ENCODE peak calls at places on chromosomes 2 and 18, in four cellular contexts. U is activated CD8-positive, alpha-beta memory T cell treated with anti-CD3 and anti-CD28 coated beads, Interleukin-2, amount 10 ng/mL, durations not matched to agents 7 days and 5 days; Z is T-helper 1 cell; C is NCI-H2029 treated with DMSO at 0.1 percent for 48 hours. E is an unnamed sample.

GRCh38 chr2:232137346-232137745 is 175.8 kb downstream of the DIS3L2 start:
- DNase-seq in U (no peak), Z (no peak), C (no peak), E (no peak)

GRCh38 chr18:34639662-34640061 is 70.4 kb upstream of the DTNA start:
- DNase-seq in U (no peak), Z (no peak), C (no peak), E (no peak)

GRCh38 chr2:144426981-144427479 is 92.9 kb downstream of the ZEB2 start:
- DNase-seq in U (no peak), Z (no peak), C (no peak), E (no peak)

GRCh38 chr18:53838796-53839195 is 385.7 kb downstream of the MBD2 start:
- DNase-seq in U (no peak), Z (no peak), C (no peak), E (no peak)

GRCh38 chr2:88737385-88737784 is 45.9 kb downstream of the RPIA start:
- DNase-seq in U (no peak), Z (no peak), C (no peak), E (no peak)

GRCh38 chr2:8532408-8532807 is 149.4 kb upstream of the ID2 start:
- DNase-seq in U (no peak), Z (no peak), C (no peak), E (no peak)

GRCh38 chr2:98744595-98744994 is 13.7 kb upstream of the MGAT4A start:
- DNase-seq in U (no peak), Z (no peak), C (no peak), E (no peak)

GRCh38 chr2:108562274-108562673 is 28.0 kb downstream of the LIMS1 start:
- DNase-seq in U (no peak), Z (no peak), C (no peak), E (no peak)

GRCh38 chr18:22439447-22439846 is 21.7 kb upstream of the CTAGE1 start:
- DNase-seq in U (no peak), Z (no peak), C (no peak), E (no peak)

GRCh38 chr2:98937906-98938305 is 1.9 kb upstream of the CRACDL start:
- DNase-seq in U (no peak), Z (no peak), C (no peak), E (no peak)

GRCh38 chr18:73839441-73839840 is 308.2 kb downstream of the FBXO15 start:
- DNase-seq in U (no peak), Z (no peak), C (no peak), E (no peak)

GRCh38 chr18:43113220-43113895 is 2.1 kb downstream of the RIT2 start:
- DNase-seq in U (no peak), Z (no peak), C (no peak), E (no peak)

GRCh38 chr18:3283908-3284307 is 22.0 kb downstream of the MYL12B start:
- DNase-seq in U (no peak), Z (no peak), C (no peak), E (no peak)

GRCh38 chr2:150878347-150878746 is 383.3 kb downstream of the RBM43 start:
- DNase-seq in U (no peak), Z (no peak), C (no peak), E (no peak)

GRCh38 chr18:58453167-58453804 is 175.6 kb downstream of the ALPK2 start:
- DNase-seq in U (no peak), Z (no peak), C (no peak), E (no peak)

GRCh38 chr2:236867441-236868260 is 218.0 kb upstream of the COPS8 start:
- DNase-seq in U (peak; percentile 26), Z (no peak), C (no peak), E (no peak)

GRCh38 chr2:225334524-225334923 is 65.0 kb upstream of the NYAP2 start:
- DNase-seq in U (no peak), Z (no peak), C (peak; percentile 20), E (no peak)

GRCh38 chr2:212539145-212539880 is 711 bp upstream of the ERBB4 start:
- DNase-seq in U (no peak), Z (no peak), C (no peak), E (no peak)

GRCh38 chr2:232563580-232563979 is 13.1 kb downstream of the EIF4E2 start:
- DNase-seq in U (no peak), Z (no peak), C (no peak), E (no peak)

GRCh38 chr2:5123597-5124196 is 568.5 kb upstream of the SOX11 start:
- DNase-seq in U (no peak), Z (no peak), C (no peak), E (no peak)

GRCh38 chr18:23721711-23722479 is 32.6 kb downstream of the LAMA3 start:
- DNase-seq in U (no peak), Z (no peak), C (no peak), E (no peak)

GRCh38 chr2:54634564-54635511 is 88.6 kb upstream of the EML6 start:
- DNase-seq in U (no peak), Z (peak; percentile 9), C (no peak), E (no peak)

GRCh38 chr18:35040638-35040987 is 600 bp upstream of the MAPRE2 start:
- DNase-seq in U (no peak), Z (no peak), C (no peak), E (no peak)

GRCh38 chr2:239398536-239398935 is 2.3 kb downstream of the HDAC4 start:
- DNase-seq in U (no peak), Z (no peak), C (no peak), E (no peak)